ENCODE peak calls at places on chromosome 12, in four cellular contexts. One of them, this sample, is unnamed.

GRCh38 chr12:3311027-3311402 is 180.0 kb upstream of the PRMT8 start:
- DNase-seq in Panc1: no peak
- DNase-seq in right atrium auricular region: no peak
- DNase-seq in naive thymus-derived CD4-positive, alpha-beta T cell: no peak
- DNase-seq in this sample: no peak

GRCh38 chr12:125193798-125194562 is 128.7 kb downstream of the AACS start:
- DNase-seq in Panc1: no peak
- DNase-seq in right atrium auricular region: no peak
- DNase-seq in naive thymus-derived CD4-positive, alpha-beta T cell: no peak
- DNase-seq in this sample: no peak

GRCh38 chr12:29889737-29890136 is 106.0 kb upstream of the TMTC1 start:
- DNase-seq in Panc1: no peak
- DNase-seq in right atrium auricular region: no peak
- DNase-seq in naive thymus-derived CD4-positive, alpha-beta T cell: no peak
- DNase-seq in this sample: no peak

GRCh38 chr12:91377456-91377855 is 194.8 kb upstream of the DCN start:
- DNase-seq in Panc1: no peak
- DNase-seq in right atrium auricular region: no peak
- DNase-seq in naive thymus-derived CD4-positive, alpha-beta T cell: no peak
- DNase-seq in this sample: no peak

GRCh38 chr12:55842681-55843429 is at the start of gene MMP19:
- DNase-seq in Panc1: no peak
- DNase-seq in right atrium auricular region: no peak
- DNase-seq in naive thymus-derived CD4-positive, alpha-beta T cell: no peak
- DNase-seq in this sample: no peak

GRCh38 chr12:9673404-9674225 is 4.1 kb downstream of the CLEC2D start:
- DNase-seq in Panc1: no peak
- DNase-seq in right atrium auricular region: no peak
- DNase-seq in naive thymus-derived CD4-positive, alpha-beta T cell: peak
- DNase-seq in this sample: peak

GRCh38 chr12:45670339-45671065 is 59.0 kb upstream of the ARID2 start:
- DNase-seq in Panc1: no peak
- DNase-seq in right atrium auricular region: no peak
- DNase-seq in naive thymus-derived CD4-positive, alpha-beta T cell: peak
- DNase-seq in this sample: peak

GRCh38 chr12:65715976-65716375 is 108.3 kb upstream of the HMGA2 start:
- DNase-seq in Panc1: no peak
- DNase-seq in right atrium auricular region: no peak
- DNase-seq in naive thymus-derived CD4-positive, alpha-beta T cell: no peak
- DNase-seq in this sample: no peak

GRCh38 chr12:67562513-67563287 is 85.8 kb upstream of the DYRK2 start:
- DNase-seq in Panc1: no peak
- DNase-seq in right atrium auricular region: no peak
- DNase-seq in naive thymus-derived CD4-positive, alpha-beta T cell: no peak
- DNase-seq in this sample: no peak

GRCh38 chr12:68667896-68668295 is 18.9 kb upstream of the NUP107 start:
- DNase-seq in Panc1: no peak
- DNase-seq in right atrium auricular region: no peak
- DNase-seq in naive thymus-derived CD4-positive, alpha-beta T cell: no peak
- DNase-seq in this sample: no peak

GRCh38 chr12:107277850-107278249 is 184.5 kb upstream of the CRY1 start:
- DNase-seq in Panc1: no peak
- DNase-seq in right atrium auricular region: no peak
- DNase-seq in naive thymus-derived CD4-positive, alpha-beta T cell: no peak
- DNase-seq in this sample: no peak

GRCh38 chr12:48305190-48305589 is 45.5 kb downstream of the ZNF641 start:
- DNase-seq in Panc1: no peak
- DNase-seq in right atrium auricular region: no peak
- DNase-seq in naive thymus-derived CD4-positive, alpha-beta T cell: no peak
- DNase-seq in this sample: no peak

GRCh38 chr12:6047249-6048227 is 76.9 kb downstream of the VWF start:
- DNase-seq in Panc1: no peak
- DNase-seq in right atrium auricular region: no peak
- DNase-seq in naive thymus-derived CD4-positive, alpha-beta T cell: no peak
- DNase-seq in this sample: no peak

GRCh38 chr12:41515953-41516352 is 327.8 kb downstream of the PDZRN4 start:
- DNase-seq in Panc1: no peak
- DNase-seq in right atrium auricular region: no peak
- DNase-seq in naive thymus-derived CD4-positive, alpha-beta T cell: no peak
- DNase-seq in this sample: no peak

GRCh38 chr12:26936559-26937442 is 980 bp downstream of the INTS13 start:
- DNase-seq in Panc1: no peak
- DNase-seq in right atrium auricular region: no peak
- DNase-seq in naive thymus-derived CD4-positive, alpha-beta T cell: peak
- DNase-seq in this sample: peak

GRCh38 chr12:53733051-53733812 is 6.0 kb upstream of the CALCOCO1 start:
- DNase-seq in Panc1: no peak
- DNase-seq in right atrium auricular region: no peak
- DNase-seq in naive thymus-derived CD4-positive, alpha-beta T cell: no peak
- DNase-seq in this sample: no peak

GRCh38 chr12:116867523-116867922 is 13.7 kb downstream of the HRK start:
- DNase-seq in Panc1: no peak
- DNase-seq in right atrium auricular region: no peak
- DNase-seq in naive thymus-derived CD4-positive, alpha-beta T cell: no peak
- DNase-seq in this sample: no peak

GRCh38 chr12:32870716-32871115 is 25.9 kb downstream of the PKP2 start:
- DNase-seq in Panc1: no peak
- DNase-seq in right atrium auricular region: no peak
- DNase-seq in naive thymus-derived CD4-positive, alpha-beta T cell: no peak
- DNase-seq in this sample: no peak

GRCh38 chr12:54222609-54223008 is 33.8 kb upstream of the SMUG1 start:
- DNase-seq in Panc1: no peak
- DNase-seq in right atrium auricular region: no peak
- DNase-seq in naive thymus-derived CD4-positive, alpha-beta T cell: no peak
- DNase-seq in this sample: no peak

GRCh38 chr12:124094733-124095132 is 121.7 kb downstream of the ZNF664 start:
- DNase-seq in Panc1: no peak
- DNase-seq in right atrium auricular region: no peak
- DNase-seq in naive thymus-derived CD4-positive, alpha-beta T cell: no peak
- DNase-seq in this sample: no peak

GRCh38 chr12:24861751-24862575 is 86.9 kb downstream of the BCAT1 start:
- DNase-seq in Panc1: no peak
- DNase-seq in right atrium auricular region: no peak
- DNase-seq in naive thymus-derived CD4-positive, alpha-beta T cell: no peak
- DNase-seq in this sample: no peak

GRCh38 chr12:52860102-52860838 is 11.5 kb upstream of the KRT78 start:
- DNase-seq in Panc1: no peak
- DNase-seq in right atrium auricular region: no peak
- DNase-seq in naive thymus-derived CD4-positive, alpha-beta T cell: no peak
- DNase-seq in this sample: no peak

GRCh38 chr12:117502233-117502632 is 140.8 kb upstream of the NOS1 start:
- DNase-seq in Panc1: no peak
- DNase-seq in right atrium auricular region: no peak
- DNase-seq in naive thymus-derived CD4-positive, alpha-beta T cell: no peak
- DNase-seq in this sample: no peak

GRCh38 chr12:113075137-113075683 is 18.7 kb downstream of the DTX1 start:
- DNase-seq in Panc1: no peak
- DNase-seq in right atrium auricular region: no peak
- DNase-seq in naive thymus-derived CD4-positive, alpha-beta T cell: no peak
- DNase-seq in this sample: no peak

GRCh38 chr12:109888179-109889020 is 8.1 kb upstream of the GLTP start:
- DNase-seq in Panc1: peak
- DNase-seq in right atrium auricular region: no peak
- DNase-seq in naive thymus-derived CD4-positive, alpha-beta T cell: no peak
- DNase-seq in this sample: peak

GRCh38 chr12:51994539-51994820 is 12.3 kb upstream of the TAMALIN start:
- DNase-seq in Panc1: no peak
- DNase-seq in right atrium auricular region: no peak
- DNase-seq in naive thymus-derived CD4-positive, alpha-beta T cell: no peak
- DNase-seq in this sample: no peak

GRCh38 chr12:57278465-57279453 is 27.8 kb upstream of the STAC3 start:
- DNase-seq in Panc1: no peak
- DNase-seq in right atrium auricular region: no peak
- DNase-seq in naive thymus-derived CD4-positive, alpha-beta T cell: no peak
- DNase-seq in this sample: no peak
- H3K27ac ChIP-seq in Panc1: no peak
- H3K27ac ChIP-seq in right atrium auricular region: no peak
- H3K27ac ChIP-seq in naive thymus-derived CD4-positive, alpha-beta T cell: no peak
- H3K27ac ChIP-seq in this sample: no peak

DNA sequence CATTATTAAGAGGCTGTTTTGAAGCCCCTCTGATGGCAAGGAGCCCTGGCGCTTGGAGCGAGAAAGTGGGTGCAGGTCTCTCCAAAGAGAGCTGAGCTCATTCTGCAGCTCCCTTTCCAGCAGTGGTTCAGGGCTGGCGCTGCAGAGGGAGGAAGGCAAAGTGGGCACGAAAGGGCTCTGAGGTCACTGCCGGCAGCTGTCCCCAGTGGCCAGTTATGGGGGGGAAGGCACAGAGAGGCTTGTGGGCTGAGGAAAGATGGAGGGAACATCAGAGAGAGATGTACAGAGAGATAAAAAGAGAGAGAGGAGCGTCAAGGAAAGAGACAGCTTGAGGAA is 75.2 kb upstream of the TBX5 start:
- DNase-seq in Panc1: no peak
- DNase-seq in right atrium auricular region: no peak
- DNase-seq in naive thymus-derived CD4-positive, alpha-beta T cell: no peak
- DNase-seq in this sample: no peak
- H3K27ac ChIP-seq in Panc1: no peak
- H3K27ac ChIP-seq in right atrium auricular region: no peak
- H3K27ac ChIP-seq in naive thymus-derived CD4-positive, alpha-beta T cell: no peak
- H3K27ac ChIP-seq in this sample: no peak

GRCh38 chr12:12890492-12890814 is 909 bp upstream of the GPRC5A start:
- DNase-seq in Panc1: no peak
- DNase-seq in right atrium auricular region: no peak
- DNase-seq in naive thymus-derived CD4-positive, alpha-beta T cell: no peak
- DNase-seq in this sample: no peak

GRCh38 chr12:12891646-12892355 is 439 bp downstream of the GPRC5A start:
- DNase-seq in Panc1: no peak
- DNase-seq in right atrium auricular region: no peak
- DNase-seq in naive thymus-derived CD4-positive, alpha-beta T cell: no peak
- DNase-seq in this sample: no peak

GRCh38 chr12:12890815-12891645 is at the start of gene GPRC5A:
- DNase-seq in Panc1: peak
- DNase-seq in right atrium auricular region: peak
- DNase-seq in naive thymus-derived CD4-positive, alpha-beta T cell: no peak
- DNase-seq in this sample: peak

GRCh38 chr12:12893438-12893837 is 2.1 kb downstream of the GPRC5A start:
- DNase-seq in Panc1: no peak
- DNase-seq in right atrium auricular region: no peak
- DNase-seq in naive thymus-derived CD4-positive, alpha-beta T cell: no peak
- DNase-seq in this sample: no peak

GRCh38 chr12:12892670-12893290 is 1.4 kb downstream of the GPRC5A start:
- DNase-seq in Panc1: no peak
- DNase-seq in right atrium auricular region: no peak
- DNase-seq in naive thymus-derived CD4-positive, alpha-beta T cell: no peak
- DNase-seq in this sample: no peak
- H3K27ac ChIP-seq in Panc1: peak
- H3K27ac ChIP-seq in right atrium auricular region: no peak
- H3K27ac ChIP-seq in naive thymus-derived CD4-positive, alpha-beta T cell: no peak
- H3K27ac ChIP-seq in this sample: no peak

DNA sequence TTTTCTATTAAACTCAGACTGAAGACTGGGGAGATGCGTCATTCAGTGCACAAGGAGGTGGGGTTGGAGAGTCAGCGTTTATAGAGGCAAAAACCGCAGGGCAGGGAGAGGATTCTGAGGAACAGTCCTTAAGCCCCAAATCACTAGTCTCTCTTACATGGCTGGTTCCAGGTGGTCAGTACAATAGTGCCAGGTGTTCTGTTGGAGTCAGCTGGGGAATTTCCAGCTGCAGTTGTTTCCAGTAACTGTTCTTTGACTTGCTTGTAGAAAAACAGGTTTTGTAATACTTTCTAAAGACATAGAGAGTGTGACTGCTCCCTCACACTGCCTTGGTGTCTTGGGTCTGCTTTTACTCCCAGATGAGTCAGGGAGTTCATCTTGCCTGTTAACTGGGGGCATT is 192.2 kb downstream of the TMTC3 start:
- DNase-seq in Panc1: no peak
- DNase-seq in right atrium auricular region: no peak
- DNase-seq in naive thymus-derived CD4-positive, alpha-beta T cell: no peak
- DNase-seq in this sample: no peak
- H3K27ac ChIP-seq in Panc1: no peak
- H3K27ac ChIP-seq in right atrium auricular region: no peak
- H3K27ac ChIP-seq in naive thymus-derived CD4-positive, alpha-beta T cell: no peak
- H3K27ac ChIP-seq in this sample: no peak

GRCh38 chr12:50533203-50533584 is 28.4 kb downstream of the DIP2B start:
- DNase-seq in Panc1: no peak
- DNase-seq in right atrium auricular region: no peak
- DNase-seq in naive thymus-derived CD4-positive, alpha-beta T cell: no peak
- DNase-seq in this sample: no peak

GRCh38 chr12:50529345-50529744 is 24.6 kb downstream of the DIP2B start:
- DNase-seq in Panc1: no peak
- DNase-seq in right atrium auricular region: no peak
- DNase-seq in naive thymus-derived CD4-positive, alpha-beta T cell: no peak
- DNase-seq in this sample: no peak

GRCh38 chr12:50527086-50527726 is 22.4 kb downstream of the DIP2B start:
- DNase-seq in Panc1: no peak
- DNase-seq in right atrium auricular region: no peak
- DNase-seq in naive thymus-derived CD4-positive, alpha-beta T cell: no peak
- DNase-seq in this sample: no peak

GRCh38 chr12:50528800-50529199 is 24.0 kb downstream of the DIP2B start:
- DNase-seq in Panc1: no peak
- DNase-seq in right atrium auricular region: no peak
- DNase-seq in naive thymus-derived CD4-positive, alpha-beta T cell: no peak
- DNase-seq in this sample: no peak

GRCh38 chr12:50530532-50530931 is 25.7 kb downstream of the DIP2B start:
- DNase-seq in Panc1: no peak
- DNase-seq in right atrium auricular region: no peak
- DNase-seq in naive thymus-derived CD4-positive, alpha-beta T cell: no peak
- DNase-seq in this sample: no peak
- H3K27ac ChIP-seq in Panc1: no peak
- H3K27ac ChIP-seq in right atrium auricular region: no peak
- H3K27ac ChIP-seq in naive thymus-derived CD4-positive, alpha-beta T cell: no peak
- H3K27ac ChIP-seq in this sample: no peak